ENCODE peak calls at places on chromosomes 7 and 10, in five cellular contexts. N is hypothalamus, V is ELR, E is HTR-8/SVneo, Y is head of caudate nucleus. Q is an unnamed sample.

GRCh38 chr7:14389052-14389988 is 399.9 kb upstream of the ETV1 start:
- DNase-seq in N (no peak), V (no peak), E (no peak), Y (no peak), Q (no peak)

GRCh38 chr10:86668297-86669165 is at the start of gene LDB3:
- DNase-seq in N (no peak), V (peak), E (peak), Y (no peak), Q (no peak)

GRCh38 chr7:151243411-151244155 is 4.9 kb downstream of the SMARCD3 start:
- DNase-seq in N (no peak), V (no peak), E (no peak), Y (no peak), Q (no peak)

GRCh38 chr7:94654764-94655561 is 970 bp downstream of the SGCE start:
- DNase-seq in N (no peak), V (peak), E (no peak), Y (peak), Q (no peak)

GRCh38 chr7:42930889-42931288 is 1.1 kb downstream of the PSMA2 start:
- DNase-seq in N (no peak), V (peak), E (no peak), Y (no peak), Q (no peak)

GRCh38 chr7:66557214-66558200 is 71.2 kb upstream of the KCTD7 start:
- DNase-seq in N (peak), V (peak), E (peak), Y (peak), Q (peak)

GRCh38 chr7:46616636-46617035 is 695.6 kb upstream of the IGFBP3 start:
- DNase-seq in N (no peak), V (peak), E (no peak), Y (no peak), Q (no peak)

GRCh38 chr7:137475966-137476365 is 132.4 kb upstream of the PTN start:
- DNase-seq in N (no peak), V (no peak), E (no peak), Y (no peak), Q (no peak)

Q was measured in NCI-H460.